ENCODE peak calls at places on chromosomes 1 and 21, in six cellular contexts. V, P, Z, U, G and A are unnamed samples.

GRCh38 chr1:23013657-23014056 is 2.0 kb downstream of the TEX46 start:
- DNase-seq in G (no peak), V (peak; percentile 72), Z (no peak), U (no peak), P (peak; percentile 79), A (peak; percentile 26)

GRCh38 chr1:14968251-14968812 is 185.2 kb upstream of the TMEM51 start:
- DNase-seq in P (peak; percentile 90), Z (peak; percentile 87), U (no peak), V (peak; percentile 47), G (peak; percentile 84), A (peak; percentile 75)

GRCh38 chr21:43775795-43776430 is at the start of gene CSTB:
- DNase-seq in U (peak; percentile 90), P (peak; percentile 63), V (peak; percentile 90), Z (peak; percentile 20), G (peak; percentile 55), A (peak; percentile 31)

GRCh38 chr1:185074307-185074706 is 28.9 kb downstream of the RNF2 start:
- DNase-seq in U (no peak), P (peak; percentile 10), G (no peak), Z (peak; percentile 60), V (no peak), A (peak; percentile 3)

GRCh38 chr1:26413031-26413430 is 2.4 kb downstream of the LIN28A start:
- DNase-seq in G (no peak), P (no peak), U (no peak), Z (no peak), V (peak; percentile 50), A (no peak)

GRCh38 chr1:175338447-175339135 is 146.0 kb upstream of the KIAA0040 start:
- DNase-seq in Z (no peak), G (no peak), U (peak; percentile 46), P (no peak), V (peak; percentile 73), A (peak; percentile 46)

GRCh38 chr1:225526878-225527277 is 99.0 kb upstream of the LBR start:
- DNase-seq in Z (no peak), U (peak; percentile 63), P (no peak), V (no peak), G (no peak), A (no peak)

GRCh38 chr1:110639724-110640386 is 33.7 kb upstream of the KCNA2 start:
- DNase-seq in V (no peak), G (no peak), U (no peak), Z (no peak), P (peak; percentile 44), A (peak; percentile 7)

GRCh38 chr1:213786683-213787082 is 201.1 kb upstream of the PROX1 start:
- DNase-seq in U (no peak), V (no peak), Z (no peak), G (no peak), P (no peak), A (no peak)

GRCh38 chr1:156804572-156805243 is 11.9 kb downstream of the SH2D2A start:
- DNase-seq in V (peak; percentile 62), Z (peak; percentile 76), U (peak; percentile 78), P (no peak), G (no peak), A (no peak)

GRCh38 chr1:117093091-117093534 is 28.4 kb downstream of the TRIM45 start:
- DNase-seq in U (peak; percentile 59), P (peak; percentile 88), V (peak; percentile 19), Z (peak; percentile 100), G (peak; percentile 98), A (peak; percentile 84)

GRCh38 chr1:27392096-27392777 is at the start of gene GPR3:
- DNase-seq in P (peak; percentile 84), G (peak; percentile 90), U (peak; percentile 96), Z (peak; percentile 70), V (peak; percentile 96), A (peak; percentile 94)

GRCh38 chr1:207890136-207890738 is 20.7 kb downstream of the CD34 start:
- DNase-seq in U (peak; percentile 6), G (peak; percentile 70), P (peak; percentile 60), V (no peak), Z (peak; percentile 79), A (peak; percentile 63)

GRCh38 chr1:3461934-3462275 is 7.4 kb downstream of the ARHGEF16 start:
- DNase-seq in Z (no peak), G (no peak), V (no peak), U (no peak), P (no peak), A (no peak)

GRCh38 chr1:63772876-63773275 is 941 bp upstream of the ROR1 start:
- DNase-seq in V (no peak), G (no peak), Z (no peak), U (no peak), P (no peak), A (peak; percentile 43)

GRCh38 chr1:100924991-100925390 is 29.1 kb downstream of the SLC30A7 start:
- DNase-seq in Z (no peak), V (no peak), G (no peak), P (no peak), U (no peak), A (no peak)

GRCh38 chr1:92843429-92844352 is 11.9 kb downstream of the RPL5 start:
- DNase-seq in V (no peak), P (no peak), U (no peak), Z (no peak), G (no peak), A (no peak)

GRCh38 chr1:224856973-224857372 is 72.5 kb upstream of the DNAH14 start:
- DNase-seq in G (no peak), Z (no peak), V (no peak), U (no peak), P (no peak), A (no peak)

GRCh38 chr1:155179107-155180031 is 5.7 kb downstream of the TRIM46 start:
- DNase-seq in U (no peak), P (no peak), V (no peak), Z (no peak), G (no peak), A (no peak)

GRCh38 chr1:43836267-43836951 is 97.2 kb upstream of the ARTN start:
- DNase-seq in P (peak; percentile 84), U (peak; percentile 88), Z (no peak), G (no peak), V (no peak), A (peak; percentile 90)

GRCh38 chr1:8428441-8428840 is 110.5 kb downstream of the SLC45A1 start:
- DNase-seq in P (no peak), V (no peak), G (no peak), U (no peak), Z (no peak), A (no peak)

GRCh38 chr1:6121021-6121421 is 59.1 kb downstream of the CHD5 start:
- DNase-seq in V (no peak), U (no peak), P (no peak), G (no peak), Z (no peak), A (no peak)

GRCh38 chr1:180451504-180451903 is 50.9 kb downstream of the ACBD6 start:
- DNase-seq in Z (no peak), G (no peak), U (no peak), V (no peak), P (no peak), A (no peak)

GRCh38 chr1:176849281-176849680 is 315.2 kb downstream of the ASTN1 start:
- DNase-seq in V (no peak), G (no peak), P (no peak), Z (no peak), U (no peak), A (no peak)

GRCh38 chr1:58783090-58783992 is 506 bp downstream of the JUN start:
- DNase-seq in P (peak; percentile 45), G (peak; percentile 64), V (peak; percentile 82), Z (peak; percentile 36), U (peak; percentile 65), A (peak; percentile 41)

GRCh38 chr1:110872745-110873435 is at the start of gene CD53:
- DNase-seq in P (no peak), Z (no peak), G (no peak), V (no peak), U (peak; percentile 13), A (no peak)

GRCh38 chr21:29238052-29238966 is 60.4 kb upstream of the BACH1 start:
- DNase-seq in P (no peak), G (peak; percentile 59), U (no peak), Z (no peak), V (no peak), A (no peak)

GRCh38 chr1:46401964-46402626 is 8.0 kb downstream of the FAAH start:
- DNase-seq in Z (peak; percentile 86), P (peak; percentile 95), G (peak; percentile 98), V (peak; percentile 20), U (peak; percentile 56), A (peak; percentile 56)

GRCh38 chr1:203274603-203275381 is 30.5 kb upstream of the BTG2 start:
- DNase-seq in Z (peak; percentile 42), P (peak; percentile 88), U (no peak), V (no peak), G (no peak), A (no peak)

GRCh38 chr1:153995640-153996039 is 5.1 kb downstream of the RPS27 start:
- DNase-seq in V (no peak), Z (no peak), P (no peak), U (no peak), G (no peak), A (no peak)

GRCh38 chr1:175702079-175702795 is 41.2 kb downstream of the TNR start:
- DNase-seq in P (no peak), V (peak; percentile 13), G (no peak), Z (no peak), U (no peak), A (no peak)

GRCh38 chr21:45286671-45287437 is 841 bp downstream of the POFUT2 start:
- DNase-seq in V (peak; percentile 94), P (no peak), G (no peak), Z (no peak), U (no peak), A (no peak)
- TF ChIP-seq CTCF in V (no peak), P (no peak), G (no peak), Z (no peak), U (no peak), A (no peak)

GRCh38 chr1:148309940-148310500 is 157.9 kb upstream of the NBPF11 start:
- DNase-seq in G (no peak), Z (no peak), P (peak; percentile 16), U (no peak), V (no peak), A (no peak)
- TF ChIP-seq EZH2 in G (no peak), Z (peak; percentile 74), P (no peak), U (no peak), V (no peak), A (no peak)

DNA sequence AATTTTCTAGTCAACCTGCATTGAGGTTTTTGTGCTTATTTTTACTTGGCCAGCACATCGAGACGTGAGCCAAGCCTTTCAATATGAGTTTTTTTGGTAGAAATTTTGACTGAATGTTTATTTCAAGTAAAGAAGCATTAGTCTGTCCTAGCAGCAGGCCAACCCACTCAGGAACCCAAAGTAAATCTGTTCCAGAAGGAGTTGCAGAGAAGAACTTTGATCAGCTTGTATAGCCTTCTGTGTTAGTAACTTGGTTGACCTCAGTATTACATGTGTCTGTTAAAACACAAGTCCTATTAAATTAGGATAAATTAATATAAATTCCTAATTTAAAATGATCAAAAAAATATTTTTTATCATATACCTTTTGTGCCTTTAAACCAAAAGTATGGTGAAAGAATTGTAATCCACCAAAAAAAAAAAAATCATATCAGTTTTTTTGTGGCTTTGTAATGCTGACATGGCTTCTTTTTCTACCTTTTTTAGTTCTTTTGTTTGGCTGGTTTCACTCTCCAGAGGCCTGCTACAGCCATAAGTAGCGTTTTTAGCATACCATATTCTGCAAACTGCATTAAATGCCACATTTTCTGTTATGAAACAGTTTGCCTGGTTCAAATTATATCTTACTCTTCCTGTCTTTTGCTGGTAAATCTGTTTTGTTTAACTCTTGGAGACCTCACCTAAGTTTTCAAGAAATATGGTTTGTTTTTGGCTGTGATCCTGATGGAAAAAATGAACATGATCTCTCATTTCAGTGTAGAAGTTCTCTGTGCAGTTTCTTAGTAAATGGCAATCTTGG is 39.5 kb downstream of the ATF6 start:
- DNase-seq in P (no peak), G (no peak), V (no peak), U (no peak), Z (no peak), A (no peak)
- H3K27ac ChIP-seq in P (no peak overlapping the region), G (no peak overlapping the region), V (no peak overlapping the region), U (no peak overlapping the region), Z (no peak overlapping the region), A (no peak overlapping the region)

GRCh38 chr1:77494036-77494435 is 188.4 kb downstream of the ZZZ3 start:
- DNase-seq in G (no peak), P (no peak), U (no peak), Z (no peak), V (no peak), A (no peak)
- TF ChIP-seq CTCF in G (no peak), P (no peak), U (no peak), Z (no peak), V (no peak), A (no peak)